ENCODE peak calls at places on chromosomes 4 and X, in six cellular contexts. One of them, this sample, is unnamed.

GRCh38 chrX:104921606-104922205 is 298.8 kb downstream of the TEX13A start:
- DNase-seq in endothelial cell: no peak
- DNase-seq in stimulated activated CD4-positive, alpha-beta T cell treated with anti-CD3 and anti-CD28 coated beads, Interleukin-1b, Interleukin-23, amount 100 ng/mL, for 48 hours: no peak
- DNase-seq in Kasumi-1: no peak
- DNase-seq in foreskin fibroblast: no peak
- DNase-seq in fibroblast of villous mesenchyme: no peak
- DNase-seq in this sample: peak; percentile 54

GRCh38 chr4:42412251-42412650 is 15.0 kb downstream of the SHISA3 start:
- DNase-seq in Kasumi-1: no peak
- DNase-seq in stimulated activated CD4-positive, alpha-beta T cell treated with anti-CD3 and anti-CD28 coated beads, Interleukin-1b, Interleukin-23, amount 100 ng/mL, for 48 hours: no peak
- DNase-seq in endothelial cell: no peak
- DNase-seq in fibroblast of villous mesenchyme: peak; percentile 62
- DNase-seq in foreskin fibroblast: no peak
- DNase-seq in this sample: no peak

GRCh38 chr4:153497091-153497531 is 31.0 kb downstream of the TMEM131L start:
- DNase-seq in fibroblast of villous mesenchyme: no peak
- DNase-seq in Kasumi-1: no peak
- DNase-seq in endothelial cell: no peak
- DNase-seq in stimulated activated CD4-positive, alpha-beta T cell treated with anti-CD3 and anti-CD28 coated beads, Interleukin-1b, Interleukin-23, amount 100 ng/mL, for 48 hours: peak; percentile 72
- DNase-seq in foreskin fibroblast: no peak
- DNase-seq in this sample: peak; percentile 59

GRCh38 chr4:183987529-183987946 is 82.4 kb downstream of the STOX2 start:
- DNase-seq in endothelial cell: no peak
- DNase-seq in foreskin fibroblast: peak; percentile 7
- DNase-seq in Kasumi-1: no peak
- DNase-seq in stimulated activated CD4-positive, alpha-beta T cell treated with anti-CD3 and anti-CD28 coated beads, Interleukin-1b, Interleukin-23, amount 100 ng/mL, for 48 hours: no peak
- DNase-seq in fibroblast of villous mesenchyme: peak; percentile 76
- DNase-seq in this sample: peak; percentile 97

GRCh38 chr4:109994415-109994827 is 81.7 kb downstream of the EGF start:
- DNase-seq in fibroblast of villous mesenchyme: no peak
- DNase-seq in Kasumi-1: no peak
- DNase-seq in foreskin fibroblast: no peak
- DNase-seq in endothelial cell: no peak
- DNase-seq in stimulated activated CD4-positive, alpha-beta T cell treated with anti-CD3 and anti-CD28 coated beads, Interleukin-1b, Interleukin-23, amount 100 ng/mL, for 48 hours: no peak
- DNase-seq in this sample: no peak

GRCh38 chrX:136652822-136653723 is 5.1 kb downstream of the CD40LG start:
- DNase-seq in Kasumi-1: no peak
- DNase-seq in endothelial cell: no peak
- DNase-seq in foreskin fibroblast: no peak
- DNase-seq in fibroblast of villous mesenchyme: no peak
- DNase-seq in stimulated activated CD4-positive, alpha-beta T cell treated with anti-CD3 and anti-CD28 coated beads, Interleukin-1b, Interleukin-23, amount 100 ng/mL, for 48 hours: peak; percentile 61
- DNase-seq in this sample: no peak

GRCh38 chrX:13662537-13662841 is 9.5 kb downstream of the TCEANC start:
- DNase-seq in stimulated activated CD4-positive, alpha-beta T cell treated with anti-CD3 and anti-CD28 coated beads, Interleukin-1b, Interleukin-23, amount 100 ng/mL, for 48 hours: no peak
- DNase-seq in fibroblast of villous mesenchyme: peak; percentile 99
- DNase-seq in foreskin fibroblast: peak; percentile 58
- DNase-seq in endothelial cell: no peak
- DNase-seq in Kasumi-1: no peak
- DNase-seq in this sample: no peak

GRCh38 chr4:15901996-15902395 is 36.5 kb downstream of the FGFBP1 start:
- DNase-seq in Kasumi-1: no peak
- DNase-seq in foreskin fibroblast: no peak
- DNase-seq in endothelial cell: no peak
- DNase-seq in fibroblast of villous mesenchyme: no peak
- DNase-seq in stimulated activated CD4-positive, alpha-beta T cell treated with anti-CD3 and anti-CD28 coated beads, Interleukin-1b, Interleukin-23, amount 100 ng/mL, for 48 hours: peak; percentile 14
- DNase-seq in this sample: no peak

GRCh38 chr4:6044805-6045204 is 26.6 kb upstream of the C4orf50 start:
- DNase-seq in Kasumi-1: no peak
- DNase-seq in endothelial cell: no peak
- DNase-seq in foreskin fibroblast: no peak
- DNase-seq in stimulated activated CD4-positive, alpha-beta T cell treated with anti-CD3 and anti-CD28 coated beads, Interleukin-1b, Interleukin-23, amount 100 ng/mL, for 48 hours: no peak
- DNase-seq in fibroblast of villous mesenchyme: no peak
- DNase-seq in this sample: no peak

GRCh38 chrX:98795636-98796035 is 1614.4 kb downstream of the PCDH19 start:
- DNase-seq in endothelial cell: no peak
- DNase-seq in stimulated activated CD4-positive, alpha-beta T cell treated with anti-CD3 and anti-CD28 coated beads, Interleukin-1b, Interleukin-23, amount 100 ng/mL, for 48 hours: no peak
- DNase-seq in foreskin fibroblast: no peak
- DNase-seq in Kasumi-1: no peak
- DNase-seq in fibroblast of villous mesenchyme: no peak
- DNase-seq in this sample: no peak

GRCh38 chr4:148986951-148987350 is 544.7 kb upstream of the NR3C2 start:
- DNase-seq in foreskin fibroblast: no peak
- DNase-seq in endothelial cell: no peak
- DNase-seq in Kasumi-1: no peak
- DNase-seq in stimulated activated CD4-positive, alpha-beta T cell treated with anti-CD3 and anti-CD28 coated beads, Interleukin-1b, Interleukin-23, amount 100 ng/mL, for 48 hours: no peak
- DNase-seq in fibroblast of villous mesenchyme: no peak
- DNase-seq in this sample: no peak